ENCODE peak calls at places on chromosome 4, in four cellular contexts. M is ecto neural progenitor cell, G is dermis blood vessel endothelial cell, U is NCI-H1092. C is an unnamed sample.

GRCh38 chr4:159400782-159401712 is 298.2 kb downstream of the RAPGEF2 start:
- DNase-seq in M (no peak), G (no peak), U (no peak), C (peak)

GRCh38 chr4:183831689-183832088 is 73.4 kb upstream of the STOX2 start:
- DNase-seq in M (no peak), U (no peak), G (no peak), C (no peak)

GRCh38 chr4:78145005-78145404 is 87.9 kb downstream of the FRAS1 start:
- DNase-seq in M (no peak), U (no peak), G (no peak), C (no peak)

GRCh38 chr4:105061136-105061696 is 85.5 kb upstream of the TET2 start:
- DNase-seq in U (no peak), G (peak), M (no peak), C (peak)

GRCh38 chr4:151169223-151169622 is 69.8 kb downstream of the RPS3A start:
- DNase-seq in M (no peak), G (no peak), U (peak), C (no peak)

GRCh38 chr4:141610365-141610764 is 26.0 kb upstream of the IL15 start:
- DNase-seq in G (no peak), U (no peak), M (no peak), C (no peak)

GRCh38 chr4:40829586-40829985 is 79.8 kb downstream of the NSUN7 start:
- DNase-seq in M (no peak), U (no peak), G (no peak), C (no peak)

GRCh38 chr4:184896868-184897715 is 71.3 kb upstream of the ACSL1 start:
- DNase-seq in M (no peak), U (no peak), G (no peak), C (no peak)

C was measured in lung microvascular endothelial cell.